ENCODE peak calls at places on chromosome 13, in four cellular contexts. W is HepG2, T is K562, M is GM12878. P is an unnamed sample.

GRCh38 chr13:34391071-34391470 is 551.0 kb upstream of the NBEA start:
- DNase-seq in W (no peak), T (no peak), M (no peak), P (no peak)

GRCh38 chr13:101397742-101398141 is 18.6 kb downstream of the NALCN start:
- DNase-seq in W (no peak), T (no peak), M (no peak), P (no peak)

GRCh38 chr13:97068146-97068545 is 73.9 kb upstream of the OXGR1 start:
- DNase-seq in W (no peak), T (no peak), M (no peak), P (no peak)

GRCh38 chr13:35720690-35721554 is 244.4 kb upstream of the MAB21L1 start:
- DNase-seq in W (peak; percentile 31), T (peak; percentile 76), M (no peak), P (peak; percentile 89)

GRCh38 chr13:39159393-39159792 is 121.1 kb downstream of the NHLRC3 start:
- DNase-seq in W (no peak), T (no peak), M (no peak), P (no peak)

GRCh38 chr13:55013051-55013450 is 1984.4 kb downstream of the OLFM4 start:
- DNase-seq in W (no peak), T (no peak), M (no peak), P (no peak)

GRCh38 chr13:24215732-24216131 is 55.2 kb downstream of the SPATA13 start:
- DNase-seq in W (no peak), T (no peak), M (no peak), P (no peak)

GRCh38 chr13:108733141-108733540 is 103.7 kb downstream of the MYO16 start:
- DNase-seq in W (no peak), T (no peak), M (no peak), P (no peak)

GRCh38 chr13:66322193-66322592 is 907.9 kb downstream of the PCDH9 start:
- DNase-seq in W (no peak), T (no peak), M (no peak), P (peak; percentile 3)

GRCh38 chr13:80359459-80360297 is 18.8 kb upstream of the SPRY2 start:
- DNase-seq in W (no peak), T (peak; percentile 30), M (no peak), P (no peak)

GRCh38 chr13:51225034-51225433 is 2.8 kb downstream of the FAM124A start:
- DNase-seq in W (no peak), T (no peak), M (no peak), P (no peak)

GRCh38 chr13:95403349-95404140 is 102.3 kb upstream of the ABCC4 start:
- DNase-seq in W (no peak), T (no peak), M (no peak), P (no peak)

GRCh38 chr13:48138270-48138669 is 43.4 kb upstream of the MED4 start:
- DNase-seq in W (no peak), T (no peak), M (no peak), P (no peak)

GRCh38 chr13:113904411-113904810 is 40.5 kb upstream of the GAS6 start:
- DNase-seq in W (peak; percentile 25), T (no peak), M (no peak), P (no peak)

GRCh38 chr13:20405691-20406090 is 120.0 kb downstream of the CRYL1 start:
- DNase-seq in W (no peak), T (no peak), M (no peak), P (no peak)

GRCh38 chr13:79194272-79194671 is 211.8 kb downstream of the RBM26 start:
- DNase-seq in W (no peak), T (no peak), M (peak; percentile 92), P (no peak)

GRCh38 chr13:22028831-22029230 is 358.0 kb downstream of the FGF9 start:
- DNase-seq in W (no peak), T (no peak), M (no peak), P (no peak)

GRCh38 chr13:81048026-81048461 is 707.1 kb upstream of the SPRY2 start:
- DNase-seq in W (no peak), T (no peak), M (peak; percentile 21), P (no peak)

GRCh38 chr13:24745516-24745860 is 18.5 kb upstream of the RNF17 start:
- DNase-seq in W (no peak), T (no peak), M (no peak), P (no peak)

GRCh38 chr13:26829716-26830115 is 69.1 kb upstream of the GPR12 start:
- DNase-seq in W (no peak), T (no peak), M (no peak), P (no peak)

GRCh38 chr13:50276550-50276949 is 261.3 kb downstream of the KCNRG start:
- DNase-seq in W (no peak), T (no peak), M (no peak), P (no peak)

GRCh38 chr13:51000576-51001260 is 91.1 kb downstream of the RNASEH2B start:
- DNase-seq in W (no peak), T (no peak), M (no peak), P (no peak)

GRCh38 chr13:48235100-48235813 is 2.3 kb downstream of the ITM2B start:
- DNase-seq in W (no peak), T (no peak), M (peak; percentile 45), P (peak; percentile 56)

GRCh38 chr13:100300213-100300612 is 211.3 kb downstream of the PCCA start:
- DNase-seq in W (no peak), T (no peak), M (no peak), P (peak; percentile 23)

GRCh38 chr13:66887088-66887487 is 343.0 kb downstream of the PCDH9 start:
- DNase-seq in W (no peak), T (no peak), M (peak; percentile 13), P (peak; percentile 8)

GRCh38 chr13:36666482-36667264 is 7.1 kb upstream of the SERTM1 start:
- DNase-seq in W (no peak), T (no peak), M (no peak), P (no peak)

GRCh38 chr13:79901336-79901735 is 420.4 kb downstream of the NDFIP2 start:
- DNase-seq in W (no peak), T (no peak), M (no peak), P (no peak)

GRCh38 chr13:26529441-26529840 is 28.0 kb upstream of the WASF3 start:
- DNase-seq in W (peak; percentile 15), T (peak; percentile 13), M (no peak), P (no peak)

GRCh38 chr13:51148952-51149573 is 38.0 kb upstream of the C13orf42 start:
- DNase-seq in W (no peak), T (no peak), M (no peak), P (peak; percentile 69)

GRCh38 chr13:52600666-52601065 is 41.6 kb upstream of the HNRNPA1L2 start:
- DNase-seq in W (no peak), T (no peak), M (no peak), P (no peak)

GRCh38 chr13:99057310-99057975 is 79.6 kb upstream of the DOCK9 start:
- DNase-seq in W (no peak), T (no peak), M (no peak), P (no peak)

GRCh38 chr13:77904031-77904430 is 14.6 kb downstream of the EDNRB start:
- DNase-seq in W (no peak), T (no peak), M (no peak), P (no peak)

GRCh38 chr13:50485979-50486935 is 357.2 kb downstream of the DLEU7 start:
- DNase-seq in W (no peak), T (no peak), M (no peak), P (peak; percentile 27)

GRCh38 chr13:21203132-21203531 is 26.7 kb downstream of the MRPL57 start:
- DNase-seq in W (peak; percentile 22), T (no peak), M (no peak), P (no peak)

GRCh38 chr13:20125129-20125782 is 35.6 kb downstream of the GJA3 start:
- DNase-seq in W (no peak), T (no peak), M (no peak), P (no peak)

DNA sequence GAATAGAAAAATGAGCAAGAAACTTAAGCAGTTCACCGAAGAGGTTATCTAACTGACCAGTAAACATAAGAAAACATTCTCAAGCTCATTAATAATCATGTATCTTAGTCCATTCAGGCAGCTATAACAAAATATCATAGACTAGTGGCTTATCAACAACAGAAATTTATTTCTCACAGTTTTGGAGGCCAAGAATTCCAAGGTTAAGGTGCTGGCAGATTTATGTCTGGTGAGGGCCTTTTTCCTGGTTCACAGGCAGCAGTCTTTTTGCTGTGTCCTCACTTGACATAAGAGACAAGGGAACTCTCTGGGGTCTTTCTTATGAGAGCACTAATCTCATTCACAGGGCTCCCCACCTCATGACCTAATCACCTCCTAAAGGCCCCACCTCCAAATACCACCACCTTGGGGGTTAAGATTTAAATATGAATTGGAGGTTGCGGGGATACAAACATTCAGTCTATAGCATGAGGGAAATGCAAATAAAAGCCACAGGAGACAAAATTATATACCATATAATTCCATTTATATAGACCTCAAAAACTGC is 123.6 kb downstream of the ZAR1L start:
- DNase-seq in W (no peak), T (no peak), M (no peak), P (no peak)
- TF ChIP-seq MXI1 in W (no peak), T (no peak), M (no peak), P (no peak)

GRCh38 chr13:59340581-59340980 is 823.1 kb downstream of the DIAPH3 start:
- DNase-seq in W (no peak), T (no peak), M (no peak), P (no peak)
- TF ChIP-seq EP300 in W (no peak), T (no peak), M (no peak), P (no peak)

GRCh38 chr13:112771139-112771876 is 81.5 kb downstream of the ATP11A start:
- DNase-seq in W (no peak), T (no peak), M (no peak), P (no peak)

GRCh38 chr13:112770504-112770903 is 80.7 kb downstream of the ATP11A start:
- DNase-seq in W (no peak), T (no peak), M (no peak), P (no peak)

GRCh38 chr13:112769615-112770014 is 79.8 kb downstream of the ATP11A start:
- DNase-seq in W (no peak), T (no peak), M (no peak), P (no peak)

GRCh38 chr13:112767506-112768471 is 78.0 kb downstream of the ATP11A start:
- DNase-seq in W (no peak), T (no peak), M (peak; percentile 17), P (no peak)

GRCh38 chr13:112768795-112769411 is 79.1 kb downstream of the ATP11A start:
- DNase-seq in W (no peak), T (no peak), M (peak; percentile 30), P (no peak)
- TF ChIP-seq GABPA in W (no peak), T (no peak), M (no peak), P (no peak)

DNA sequence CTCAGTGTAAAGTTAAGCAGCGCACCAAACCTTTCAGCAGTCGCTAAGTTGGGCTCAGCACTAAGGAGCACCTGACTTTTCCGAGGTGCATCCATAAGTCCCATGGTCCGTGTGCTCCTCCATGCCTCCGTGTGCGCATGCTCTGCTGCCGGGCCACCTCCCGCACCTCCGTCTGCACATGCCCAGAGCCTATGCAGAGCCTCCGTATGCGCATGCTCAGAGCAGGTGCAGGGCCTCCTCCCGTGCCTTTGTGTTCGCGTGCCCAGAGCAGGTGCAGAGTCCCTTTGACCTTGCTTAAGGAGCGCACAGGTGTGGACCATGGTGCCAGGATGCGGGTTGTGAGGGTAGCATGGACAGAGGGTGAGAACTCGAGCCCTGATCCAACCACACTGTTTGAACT is 46.0 kb downstream of the ATP11A start:
- DNase-seq in W (no peak), T (no peak), M (no peak), P (no peak)
- TF ChIP-seq MXI1 in W (no peak), T (no peak), M (no peak), P (no peak)

P was measured in SK-N-SH.